ENCODE peak calls at places on chromosomes 7 and 10, in five cellular contexts. One of them, this sample, is unnamed.

GRCh38 chr7:98562336-98563182 is 54.5 kb upstream of the NPTX2 start:
- DNase-seq in hepatocyte: no peak
- DNase-seq in WERI-Rb-1: no peak
- DNase-seq in Panc1: no peak
- DNase-seq in gastrocnemius medialis: no peak
- DNase-seq in this sample: no peak

GRCh38 chr10:101561068-101561915 is 26.8 kb downstream of the POLL start:
- DNase-seq in WERI-Rb-1: no peak
- DNase-seq in gastrocnemius medialis: no peak
- DNase-seq in Panc1: no peak
- DNase-seq in hepatocyte: no peak
- DNase-seq in this sample: no peak

GRCh38 chr7:2628137-2628482 is 3.7 kb upstream of the TTYH3 start:
- DNase-seq in WERI-Rb-1: no peak
- DNase-seq in Panc1: no peak
- DNase-seq in hepatocyte: no peak
- DNase-seq in gastrocnemius medialis: no peak
- DNase-seq in this sample: no peak

GRCh38 chr10:121788115-121788514 is 139.7 kb downstream of the ATE1 start:
- DNase-seq in hepatocyte: no peak
- DNase-seq in gastrocnemius medialis: no peak
- DNase-seq in Panc1: no peak
- DNase-seq in WERI-Rb-1: no peak
- DNase-seq in this sample: no peak

GRCh38 chr7:40839881-40840280 is 705.1 kb downstream of the SUGCT start:
- DNase-seq in Panc1: no peak
- DNase-seq in WERI-Rb-1: no peak
- DNase-seq in gastrocnemius medialis: no peak
- DNase-seq in hepatocyte: no peak
- DNase-seq in this sample: no peak

GRCh38 chr7:40551685-40552576 is 417.1 kb downstream of the SUGCT start:
- DNase-seq in WERI-Rb-1: peak; percentile 14
- DNase-seq in Panc1: no peak
- DNase-seq in gastrocnemius medialis: no peak
- DNase-seq in hepatocyte: peak; percentile 30
- DNase-seq in this sample: no peak

GRCh38 chr10:71268247-71268691 is 50.8 kb upstream of the SLC29A3 start:
- DNase-seq in Panc1: no peak
- DNase-seq in WERI-Rb-1: peak; percentile 43
- DNase-seq in hepatocyte: peak; percentile 51
- DNase-seq in gastrocnemius medialis: no peak
- DNase-seq in this sample: no peak

GRCh38 chr10:21536874-21537273 is 2.8 kb downstream of the MLLT10 start:
- DNase-seq in gastrocnemius medialis: no peak
- DNase-seq in hepatocyte: no peak
- DNase-seq in WERI-Rb-1: no peak
- DNase-seq in Panc1: no peak
- DNase-seq in this sample: no peak

GRCh38 chr10:33352154-33352553 is 17.7 kb upstream of the NRP1 start:
- DNase-seq in hepatocyte: no peak
- DNase-seq in gastrocnemius medialis: no peak
- DNase-seq in WERI-Rb-1: no peak
- DNase-seq in Panc1: no peak
- DNase-seq in this sample: no peak

GRCh38 chr10:105023706-105024105 is 382.6 kb downstream of the SORCS3 start:
- DNase-seq in gastrocnemius medialis: no peak
- DNase-seq in hepatocyte: no peak
- DNase-seq in Panc1: no peak
- DNase-seq in WERI-Rb-1: no peak
- DNase-seq in this sample: no peak

GRCh38 chr7:132430863-132431822 is 145.1 kb downstream of the PLXNA4 start:
- DNase-seq in hepatocyte: peak; percentile 50
- DNase-seq in Panc1: no peak
- DNase-seq in WERI-Rb-1: no peak
- DNase-seq in gastrocnemius medialis: no peak
- DNase-seq in this sample: no peak

GRCh38 chr7:41869596-41869995 is 166.7 kb upstream of the INHBA start:
- DNase-seq in gastrocnemius medialis: no peak
- DNase-seq in hepatocyte: no peak
- DNase-seq in WERI-Rb-1: no peak
- DNase-seq in Panc1: no peak
- DNase-seq in this sample: no peak
- TF ChIP-seq CTCF in gastrocnemius medialis: no peak
- TF ChIP-seq CTCF in hepatocyte: no peak
- TF ChIP-seq CTCF in WERI-Rb-1: no peak
- TF ChIP-seq CTCF in Panc1: no peak
- TF ChIP-seq CTCF in this sample: no peak

GRCh38 chr7:50655020-50655419 is 89.8 kb upstream of the DDC start:
- DNase-seq in Panc1: no peak
- DNase-seq in gastrocnemius medialis: no peak
- DNase-seq in WERI-Rb-1: no peak
- DNase-seq in hepatocyte: no peak
- DNase-seq in this sample: peak; percentile 53

GRCh38 chr7:50653116-50653854 is 88.1 kb upstream of the DDC start:
- DNase-seq in Panc1: no peak
- DNase-seq in hepatocyte: peak; percentile 71
- DNase-seq in gastrocnemius medialis: peak; percentile 85
- DNase-seq in WERI-Rb-1: no peak
- DNase-seq in this sample: peak; percentile 86

GRCh38 chr7:50652400-50653115 is 87.4 kb upstream of the DDC start:
- DNase-seq in gastrocnemius medialis: no peak
- DNase-seq in hepatocyte: no peak
- DNase-seq in Panc1: no peak
- DNase-seq in WERI-Rb-1: no peak
- DNase-seq in this sample: peak; percentile 57

GRCh38 chr7:50655490-50655889 is 90.3 kb upstream of the DDC start:
- DNase-seq in WERI-Rb-1: no peak
- DNase-seq in Panc1: no peak
- DNase-seq in hepatocyte: no peak
- DNase-seq in gastrocnemius medialis: no peak
- DNase-seq in this sample: peak; percentile 33

GRCh38 chr7:50653997-50654425 is 88.8 kb upstream of the DDC start:
- DNase-seq in gastrocnemius medialis: peak; percentile 88
- DNase-seq in hepatocyte: peak; percentile 61
- DNase-seq in Panc1: no peak
- DNase-seq in WERI-Rb-1: no peak
- DNase-seq in this sample: peak; percentile 81
- H3K4me3 ChIP-seq in gastrocnemius medialis: peak overlapping the region; percentile 7
- H3K4me3 ChIP-seq in hepatocyte: no peak overlapping the region
- H3K4me3 ChIP-seq in Panc1: no peak overlapping the region
- H3K4me3 ChIP-seq in WERI-Rb-1: no peak overlapping the region
- H3K4me3 ChIP-seq in this sample: no peak overlapping the region

GRCh38 chr7:142696456-142697179 is 52.7 kb upstream of the PRSS1 start:
- DNase-seq in gastrocnemius medialis: no peak
- DNase-seq in WERI-Rb-1: no peak
- DNase-seq in hepatocyte: no peak
- DNase-seq in Panc1: no peak
- DNase-seq in this sample: no peak

GRCh38 chr7:142703655-142704310 is 45.5 kb upstream of the PRSS1 start:
- DNase-seq in Panc1: no peak
- DNase-seq in hepatocyte: no peak
- DNase-seq in gastrocnemius medialis: no peak
- DNase-seq in WERI-Rb-1: no peak
- DNase-seq in this sample: no peak

GRCh38 chr7:142697270-142697669 is 52.0 kb upstream of the PRSS1 start:
- DNase-seq in gastrocnemius medialis: no peak
- DNase-seq in hepatocyte: no peak
- DNase-seq in Panc1: no peak
- DNase-seq in WERI-Rb-1: no peak
- DNase-seq in this sample: no peak

GRCh38 chr7:142693911-142694310 is 55.4 kb upstream of the PRSS1 start:
- DNase-seq in WERI-Rb-1: no peak
- DNase-seq in Panc1: no peak
- DNase-seq in hepatocyte: no peak
- DNase-seq in gastrocnemius medialis: no peak
- DNase-seq in this sample: no peak

DNA sequence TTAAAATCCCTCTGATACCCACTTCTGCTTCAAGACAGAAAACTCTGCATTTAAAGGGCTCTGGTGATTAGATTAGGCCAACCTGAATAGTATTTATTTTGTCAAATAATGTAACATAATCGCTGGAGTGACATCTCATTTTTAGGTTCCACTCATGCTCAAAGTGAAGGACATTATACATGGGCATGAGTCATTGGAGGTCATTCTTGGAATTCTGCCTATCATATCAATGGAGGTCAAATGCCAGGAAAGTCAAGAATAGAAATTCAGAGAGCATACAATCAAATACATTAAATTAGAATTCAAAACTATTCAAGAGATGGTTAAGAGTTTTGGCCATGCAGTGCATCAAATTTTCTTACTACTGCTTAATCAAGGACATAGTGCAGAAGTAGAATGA is 50.8 kb upstream of the PRSS1 start:
- DNase-seq in Panc1: no peak
- DNase-seq in hepatocyte: no peak
- DNase-seq in gastrocnemius medialis: no peak
- DNase-seq in WERI-Rb-1: no peak
- DNase-seq in this sample: no peak
- H3K27ac ChIP-seq in Panc1: no peak overlapping the region
- H3K27ac ChIP-seq in hepatocyte: no peak overlapping the region
- H3K27ac ChIP-seq in gastrocnemius medialis: no peak overlapping the region
- H3K27ac ChIP-seq in WERI-Rb-1: no peak overlapping the region
- H3K27ac ChIP-seq in this sample: no peak overlapping the region

DNA sequence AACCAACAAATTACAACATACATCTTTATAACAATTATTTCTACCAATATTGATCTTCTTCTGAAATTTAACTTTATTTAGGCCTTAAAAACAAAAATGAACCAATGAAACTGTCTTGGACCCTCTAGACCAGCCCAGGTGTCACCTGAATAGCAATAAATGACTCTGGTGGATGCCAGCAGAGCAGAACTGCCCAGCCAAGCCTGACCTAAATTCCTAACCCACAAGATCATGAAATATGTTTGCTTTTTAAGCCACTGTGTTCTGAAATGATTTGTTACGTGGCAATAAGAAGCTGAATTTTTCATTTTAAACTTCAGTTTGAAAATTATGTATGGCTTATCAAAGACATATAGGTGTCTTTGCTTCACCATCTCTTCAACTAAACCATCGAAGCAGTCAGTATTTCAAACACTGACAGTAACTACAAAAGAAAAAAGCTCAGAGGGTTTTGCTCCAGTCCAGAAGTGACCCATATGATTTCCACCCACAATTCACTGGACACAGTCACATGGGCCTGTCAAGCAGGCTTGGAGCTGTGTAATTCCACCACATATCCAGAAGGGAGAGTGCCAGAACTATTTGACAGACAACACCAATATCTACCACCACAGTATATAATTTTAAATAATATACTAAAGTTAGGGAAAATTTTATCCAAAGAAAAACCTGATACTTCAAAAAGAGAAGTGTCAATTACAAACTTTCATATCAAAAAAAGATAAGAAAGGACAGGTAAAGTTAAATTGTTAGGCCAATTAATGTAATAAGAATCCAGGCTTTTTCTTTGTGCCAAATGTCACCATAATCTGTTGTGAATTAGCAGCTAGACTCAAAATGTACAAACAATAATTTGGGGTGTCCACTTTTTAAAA is 94.5 kb downstream of the KMT2C start:
- DNase-seq in WERI-Rb-1: peak; percentile 31
- DNase-seq in Panc1: peak; percentile 32
- DNase-seq in gastrocnemius medialis: peak; percentile 15
- DNase-seq in hepatocyte: peak; percentile 67
- DNase-seq in this sample: no peak
- TF ChIP-seq CTCF in WERI-Rb-1: peak; percentile 57
- TF ChIP-seq CTCF in Panc1: peak; percentile 84
- TF ChIP-seq CTCF in gastrocnemius medialis: peak; percentile 38
- TF ChIP-seq CTCF in hepatocyte: peak; percentile 56
- TF ChIP-seq CTCF in this sample: no peak